ENCODE peak calls at places on chromosomes 3 and 15, in nine cellular contexts. One of them, this sample, is unnamed.

GRCh38 chr3:50364573-50365079 is 5.3 kb upstream of the TMEM115 start:
- DNase-seq in right atrium auricular region: no peak
- DNase-seq in adrenal gland: no peak
- DNase-seq in ascending aorta: no peak
- DNase-seq in Peyer's patch: no peak
- DNase-seq in heart left ventricle: no peak
- DNase-seq in neural progenitor cell: no peak
- DNase-seq in CD8-positive, alpha-beta T cell: no peak
- DNase-seq in body of pancreas: no peak
- DNase-seq in this sample: no peak

GRCh38 chr15:101332061-101332467 is 37.0 kb upstream of the SNRPA1 start:
- DNase-seq in CD8-positive, alpha-beta T cell: no peak
- DNase-seq in adrenal gland: no peak
- DNase-seq in right atrium auricular region: no peak
- DNase-seq in ascending aorta: no peak
- DNase-seq in neural progenitor cell: no peak
- DNase-seq in heart left ventricle: no peak
- DNase-seq in body of pancreas: no peak
- DNase-seq in Peyer's patch: no peak
- DNase-seq in this sample: no peak

GRCh38 chr3:74402821-74403220 is 211.6 kb downstream of the CNTN3 start:
- DNase-seq in right atrium auricular region: no peak
- DNase-seq in body of pancreas: no peak
- DNase-seq in Peyer's patch: no peak
- DNase-seq in heart left ventricle: no peak
- DNase-seq in neural progenitor cell: peak; percentile 8
- DNase-seq in adrenal gland: no peak
- DNase-seq in ascending aorta: no peak
- DNase-seq in CD8-positive, alpha-beta T cell: no peak
- DNase-seq in this sample: no peak

GRCh38 chr15:86915811-86916331 is 836.2 kb downstream of the AGBL1 start:
- DNase-seq in CD8-positive, alpha-beta T cell: no peak
- DNase-seq in Peyer's patch: no peak
- DNase-seq in neural progenitor cell: peak; percentile 72
- DNase-seq in heart left ventricle: no peak
- DNase-seq in ascending aorta: no peak
- DNase-seq in right atrium auricular region: no peak
- DNase-seq in body of pancreas: no peak
- DNase-seq in adrenal gland: peak; percentile 41
- DNase-seq in this sample: peak; percentile 69

GRCh38 chr15:100958326-100959065 is 39.3 kb downstream of the LRRK1 start:
- DNase-seq in heart left ventricle: no peak
- DNase-seq in neural progenitor cell: no peak
- DNase-seq in right atrium auricular region: no peak
- DNase-seq in body of pancreas: no peak
- DNase-seq in ascending aorta: no peak
- DNase-seq in Peyer's patch: no peak
- DNase-seq in CD8-positive, alpha-beta T cell: no peak
- DNase-seq in adrenal gland: no peak
- DNase-seq in this sample: peak; percentile 59

GRCh38 chr3:47850062-47850802 is 47.3 kb downstream of the DHX30 start:
- DNase-seq in Peyer's patch: no peak
- DNase-seq in neural progenitor cell: peak; percentile 41
- DNase-seq in body of pancreas: no peak
- DNase-seq in adrenal gland: no peak
- DNase-seq in CD8-positive, alpha-beta T cell: no peak
- DNase-seq in heart left ventricle: no peak
- DNase-seq in ascending aorta: no peak
- DNase-seq in right atrium auricular region: no peak
- DNase-seq in this sample: no peak

GRCh38 chr15:78107471-78107870 is 15.1 kb downstream of the SH2D7 start:
- DNase-seq in adrenal gland: no peak
- DNase-seq in right atrium auricular region: no peak
- DNase-seq in neural progenitor cell: no peak
- DNase-seq in Peyer's patch: no peak
- DNase-seq in body of pancreas: no peak
- DNase-seq in ascending aorta: no peak
- DNase-seq in heart left ventricle: no peak
- DNase-seq in CD8-positive, alpha-beta T cell: no peak
- DNase-seq in this sample: no peak

GRCh38 chr3:194315965-194316361 is 35.2 kb downstream of the CPN2 start:
- DNase-seq in CD8-positive, alpha-beta T cell: no peak
- DNase-seq in Peyer's patch: no peak
- DNase-seq in ascending aorta: no peak
- DNase-seq in right atrium auricular region: peak; percentile 78
- DNase-seq in neural progenitor cell: no peak
- DNase-seq in adrenal gland: no peak
- DNase-seq in body of pancreas: no peak
- DNase-seq in heart left ventricle: no peak
- DNase-seq in this sample: peak; percentile 56

GRCh38 chr15:99016680-99017321 is 9.2 kb upstream of the PGPEP1L start:
- DNase-seq in heart left ventricle: peak; percentile 22
- DNase-seq in Peyer's patch: no peak
- DNase-seq in adrenal gland: no peak
- DNase-seq in right atrium auricular region: no peak
- DNase-seq in ascending aorta: no peak
- DNase-seq in CD8-positive, alpha-beta T cell: no peak
- DNase-seq in body of pancreas: no peak
- DNase-seq in neural progenitor cell: no peak
- DNase-seq in this sample: no peak

GRCh38 chr3:174168026-174168425 is 691.1 kb upstream of the NAALADL2 start:
- DNase-seq in ascending aorta: no peak
- DNase-seq in body of pancreas: no peak
- DNase-seq in right atrium auricular region: no peak
- DNase-seq in adrenal gland: no peak
- DNase-seq in heart left ventricle: no peak
- DNase-seq in CD8-positive, alpha-beta T cell: no peak
- DNase-seq in neural progenitor cell: no peak
- DNase-seq in Peyer's patch: no peak
- DNase-seq in this sample: no peak

GRCh38 chr3:13086594-13086993 is 13.4 kb upstream of the IQSEC1 start:
- DNase-seq in neural progenitor cell: no peak
- DNase-seq in CD8-positive, alpha-beta T cell: no peak
- DNase-seq in body of pancreas: no peak
- DNase-seq in Peyer's patch: no peak
- DNase-seq in right atrium auricular region: no peak
- DNase-seq in ascending aorta: no peak
- DNase-seq in adrenal gland: no peak
- DNase-seq in heart left ventricle: no peak
- DNase-seq in this sample: no peak

DNA sequence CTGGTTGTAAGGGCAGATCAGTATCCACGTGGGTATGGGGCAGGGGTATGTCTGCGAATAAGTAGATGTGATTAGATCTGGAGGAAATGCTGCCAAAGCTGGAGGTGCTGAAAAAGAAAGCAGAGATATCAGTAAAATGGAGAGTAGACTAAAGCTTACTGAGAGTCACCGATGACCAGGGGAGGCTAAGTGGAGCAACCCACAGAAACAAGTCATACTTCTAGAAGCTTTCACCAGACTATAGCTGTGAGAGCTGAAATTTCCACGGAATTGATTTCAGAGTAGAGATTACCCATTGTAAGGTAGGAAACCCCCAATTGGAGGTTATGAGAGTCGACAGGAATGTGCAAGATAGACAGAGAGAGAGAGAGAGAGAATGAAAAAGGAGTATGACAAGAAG is 27.5 kb downstream of the ONECUT1 start:
- DNase-seq in body of pancreas: no peak
- DNase-seq in CD8-positive, alpha-beta T cell: no peak
- DNase-seq in adrenal gland: no peak
- DNase-seq in heart left ventricle: no peak
- DNase-seq in Peyer's patch: no peak
- DNase-seq in right atrium auricular region: no peak
- DNase-seq in neural progenitor cell: no peak
- DNase-seq in ascending aorta: no peak
- DNase-seq in this sample: no peak
- H3K27me3 ChIP-seq in body of pancreas: no peaks in the 10 kb centered on the region
- H3K27me3 ChIP-seq in CD8-positive, alpha-beta T cell: no peaks in the 10 kb centered on the region
- H3K27me3 ChIP-seq in adrenal gland: no peaks in the 10 kb centered on the region
- H3K27me3 ChIP-seq in heart left ventricle: no peaks in the 10 kb centered on the region
- H3K27me3 ChIP-seq in Peyer's patch: no peaks in the 10 kb centered on the region
- H3K27me3 ChIP-seq in right atrium auricular region: no peaks in the 10 kb centered on the region
- H3K27me3 ChIP-seq in neural progenitor cell: no peaks in the 10 kb centered on the region
- H3K27me3 ChIP-seq in ascending aorta: no peaks in the 10 kb centered on the region
- H3K27me3 ChIP-seq in this sample: no peaks in the 10 kb centered on the region

DNA sequence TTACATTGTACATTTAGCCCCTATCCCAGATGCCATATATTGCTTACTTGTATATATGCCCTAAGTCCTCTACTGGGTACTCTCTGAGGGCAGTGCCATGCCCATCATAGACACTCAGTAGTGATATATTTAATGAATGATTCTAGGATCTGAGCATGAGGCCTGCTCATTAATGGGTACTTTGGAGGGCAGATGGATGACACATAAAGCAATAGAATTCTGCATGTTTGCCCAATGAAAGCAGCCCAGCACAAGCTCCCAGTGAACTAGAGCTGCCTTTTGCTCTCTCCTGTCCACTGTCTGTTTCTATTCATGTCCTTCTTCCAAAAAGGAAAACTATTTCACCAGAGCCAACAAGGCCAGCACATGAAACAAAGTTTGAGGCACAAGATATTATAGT is 63.9 kb downstream of the TGFBR2 start:
- DNase-seq in body of pancreas: no peak
- DNase-seq in ascending aorta: no peak
- DNase-seq in CD8-positive, alpha-beta T cell: no peak
- DNase-seq in heart left ventricle: no peak
- DNase-seq in neural progenitor cell: no peak
- DNase-seq in Peyer's patch: no peak
- DNase-seq in right atrium auricular region: no peak
- DNase-seq in adrenal gland: no peak
- DNase-seq in this sample: no peak
- H3K36me3 ChIP-seq in body of pancreas: peaks cover 23% of the 10 kb centered on the region
- H3K36me3 ChIP-seq in ascending aorta: peaks cover 70% of the 10 kb centered on the region
- H3K36me3 ChIP-seq in CD8-positive, alpha-beta T cell: peaks cover 35% of the 10 kb centered on the region
- H3K36me3 ChIP-seq in heart left ventricle: peaks cover 78% of the 10 kb centered on the region
- H3K36me3 ChIP-seq in neural progenitor cell: no peaks in the 10 kb centered on the region
- H3K36me3 ChIP-seq in Peyer's patch: peaks cover 45% of the 10 kb centered on the region
- H3K36me3 ChIP-seq in right atrium auricular region: peaks cover 57% of the 10 kb centered on the region
- H3K36me3 ChIP-seq in adrenal gland: no peaks in the 10 kb centered on the region
- H3K36me3 ChIP-seq in this sample: peaks cover 30% of the 10 kb centered on the region

GRCh38 chr15:65286704-65287514 is at the start of gene PARP16:
- DNase-seq in CD8-positive, alpha-beta T cell: peak; percentile 80
- DNase-seq in Peyer's patch: peak; percentile 96
- DNase-seq in heart left ventricle: peak; percentile 92
- DNase-seq in body of pancreas: peak; percentile 92
- DNase-seq in neural progenitor cell: peak; percentile 96
- DNase-seq in ascending aorta: peak; percentile 95
- DNase-seq in adrenal gland: peak; percentile 89
- DNase-seq in right atrium auricular region: peak; percentile 85
- DNase-seq in this sample: peak; percentile 89
- TF ChIP-seq CTCF in CD8-positive, alpha-beta T cell: no peak
- TF ChIP-seq CTCF in Peyer's patch: peak; percentile 66
- TF ChIP-seq CTCF in heart left ventricle: peak; percentile 82
- TF ChIP-seq CTCF in body of pancreas: peak; percentile 51
- TF ChIP-seq CTCF in neural progenitor cell: peak; percentile 43
- TF ChIP-seq CTCF in ascending aorta: peak; percentile 62
- TF ChIP-seq CTCF in adrenal gland: peak; percentile 74
- TF ChIP-seq CTCF in right atrium auricular region: peak; percentile 80
- TF ChIP-seq CTCF in this sample: peak; percentile 32

GRCh38 chr3:66956740-66957139 is 41.4 kb upstream of the KBTBD8 start:
- DNase-seq in ascending aorta: no peak
- DNase-seq in CD8-positive, alpha-beta T cell: no peak
- DNase-seq in body of pancreas: no peak
- DNase-seq in heart left ventricle: no peak
- DNase-seq in right atrium auricular region: no peak
- DNase-seq in Peyer's patch: no peak
- DNase-seq in neural progenitor cell: no peak
- DNase-seq in adrenal gland: no peak
- DNase-seq in this sample: no peak

GRCh38 chr3:66957357-66957756 is 40.8 kb upstream of the KBTBD8 start:
- DNase-seq in body of pancreas: no peak
- DNase-seq in ascending aorta: no peak
- DNase-seq in heart left ventricle: no peak
- DNase-seq in adrenal gland: no peak
- DNase-seq in CD8-positive, alpha-beta T cell: no peak
- DNase-seq in Peyer's patch: no peak
- DNase-seq in right atrium auricular region: no peak
- DNase-seq in neural progenitor cell: no peak
- DNase-seq in this sample: no peak

GRCh38 chr3:66962624-66963023 is 35.5 kb upstream of the KBTBD8 start:
- DNase-seq in CD8-positive, alpha-beta T cell: no peak
- DNase-seq in neural progenitor cell: no peak
- DNase-seq in Peyer's patch: no peak
- DNase-seq in right atrium auricular region: no peak
- DNase-seq in ascending aorta: no peak
- DNase-seq in heart left ventricle: no peak
- DNase-seq in body of pancreas: no peak
- DNase-seq in adrenal gland: no peak
- DNase-seq in this sample: no peak
- H3K27me3 ChIP-seq in CD8-positive, alpha-beta T cell: no peaks in the 10 kb centered on the region
- H3K27me3 ChIP-seq in neural progenitor cell: no peaks in the 10 kb centered on the region
- H3K27me3 ChIP-seq in Peyer's patch: no peaks in the 10 kb centered on the region
- H3K27me3 ChIP-seq in right atrium auricular region: no peaks in the 10 kb centered on the region
- H3K27me3 ChIP-seq in ascending aorta: no peaks in the 10 kb centered on the region
- H3K27me3 ChIP-seq in heart left ventricle: no peaks in the 10 kb centered on the region
- H3K27me3 ChIP-seq in body of pancreas: no peaks in the 10 kb centered on the region
- H3K27me3 ChIP-seq in adrenal gland: no peaks in the 10 kb centered on the region
- H3K27me3 ChIP-seq in this sample: no peaks in the 10 kb centered on the region

GRCh38 chr3:143037867-143038266 is 36.5 kb downstream of the U2SURP start:
- DNase-seq in right atrium auricular region: no peak
- DNase-seq in heart left ventricle: no peak
- DNase-seq in neural progenitor cell: no peak
- DNase-seq in body of pancreas: no peak
- DNase-seq in ascending aorta: no peak
- DNase-seq in Peyer's patch: no peak
- DNase-seq in CD8-positive, alpha-beta T cell: no peak
- DNase-seq in adrenal gland: no peak
- DNase-seq in this sample: no peak
- H3K36me3 ChIP-seq in right atrium auricular region: peaks cover 39% of the 10 kb centered on the region
- H3K36me3 ChIP-seq in heart left ventricle: peaks cover 85% of the 10 kb centered on the region
- H3K36me3 ChIP-seq in neural progenitor cell: peaks cover 50% of the 10 kb centered on the region
- H3K36me3 ChIP-seq in body of pancreas: peaks cover 11% of the 10 kb centered on the region
- H3K36me3 ChIP-seq in ascending aorta: peaks cover 55% of the 10 kb centered on the region
- H3K36me3 ChIP-seq in Peyer's patch: peaks cover 46% of the 10 kb centered on the region
- H3K36me3 ChIP-seq in CD8-positive, alpha-beta T cell: peaks cover 29% of the 10 kb centered on the region
- H3K36me3 ChIP-seq in adrenal gland: no peaks in the 10 kb centered on the region
- H3K36me3 ChIP-seq in this sample: peaks cover 53% of the 10 kb centered on the region

GRCh38 chr3:112333386-112334334 is 704 bp downstream of the CD200 start:
- DNase-seq in neural progenitor cell: peak; percentile 60
- DNase-seq in heart left ventricle: peak; percentile 9
- DNase-seq in right atrium auricular region: no peak
- DNase-seq in Peyer's patch: no peak
- DNase-seq in CD8-positive, alpha-beta T cell: no peak
- DNase-seq in body of pancreas: no peak
- DNase-seq in adrenal gland: no peak
- DNase-seq in ascending aorta: no peak
- DNase-seq in this sample: peak; percentile 77
- TF ChIP-seq CTCF in neural progenitor cell: no peak
- TF ChIP-seq CTCF in heart left ventricle: no peak
- TF ChIP-seq CTCF in right atrium auricular region: no peak
- TF ChIP-seq CTCF in Peyer's patch: no peak
- TF ChIP-seq CTCF in CD8-positive, alpha-beta T cell: no peak
- TF ChIP-seq CTCF in body of pancreas: no peak
- TF ChIP-seq CTCF in adrenal gland: no peak
- TF ChIP-seq CTCF in ascending aorta: no peak
- TF ChIP-seq CTCF in this sample: no peak

DNA sequence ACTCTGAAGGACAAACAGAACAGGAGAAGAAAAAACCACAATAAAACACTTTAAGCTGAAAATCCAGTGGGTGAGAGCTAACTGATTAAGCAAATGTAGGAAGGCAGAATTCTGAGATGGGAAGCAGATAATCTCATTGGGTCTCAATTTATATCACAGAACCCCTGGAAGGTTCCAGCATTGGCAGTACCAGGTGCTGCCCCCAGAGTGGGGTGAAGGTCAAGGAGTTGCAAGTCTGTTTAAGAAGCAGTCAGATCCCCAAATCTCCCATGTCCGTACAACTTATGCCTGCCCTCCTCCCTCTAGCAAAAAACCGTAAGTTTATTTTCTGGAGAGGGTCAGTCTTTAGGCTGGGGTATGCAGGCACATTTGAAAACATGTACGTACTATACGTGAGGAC is 45.1 kb downstream of the PXK start:
- DNase-seq in adrenal gland: no peak
- DNase-seq in body of pancreas: no peak
- DNase-seq in CD8-positive, alpha-beta T cell: no peak
- DNase-seq in heart left ventricle: no peak
- DNase-seq in ascending aorta: no peak
- DNase-seq in neural progenitor cell: no peak
- DNase-seq in right atrium auricular region: no peak
- DNase-seq in Peyer's patch: no peak
- DNase-seq in this sample: no peak
- H3K27me3 ChIP-seq in adrenal gland: no peaks in the 10 kb centered on the region
- H3K27me3 ChIP-seq in body of pancreas: no peaks in the 10 kb centered on the region
- H3K27me3 ChIP-seq in CD8-positive, alpha-beta T cell: no peaks in the 10 kb centered on the region
- H3K27me3 ChIP-seq in heart left ventricle: no peaks in the 10 kb centered on the region
- H3K27me3 ChIP-seq in ascending aorta: no peaks in the 10 kb centered on the region
- H3K27me3 ChIP-seq in neural progenitor cell: no peaks in the 10 kb centered on the region
- H3K27me3 ChIP-seq in right atrium auricular region: no peaks in the 10 kb centered on the region
- H3K27me3 ChIP-seq in Peyer's patch: no peaks in the 10 kb centered on the region
- H3K27me3 ChIP-seq in this sample: no peaks in the 10 kb centered on the region

This sample was measured in cardiac muscle cell.